ENCODE peak calls at places on chromosomes 12 and 14, in seven cellular contexts. One of them, this sample, is unnamed.

GRCh38 chr12:130372936-130373335 is 35.2 kb downstream of the PIWIL1 start:
- DNase-seq in H1: no peak
- DNase-seq in GM12892: no peak
- DNase-seq in K562: no peak
- DNase-seq in SK-N-SH: no peak
- DNase-seq in HepG2: no peak
- DNase-seq in GM12878: no peak
- DNase-seq in this sample: no peak

GRCh38 chr14:86481105-86481504 is 951.2 kb downstream of the FLRT2 start:
- DNase-seq in H1: no peak
- DNase-seq in GM12892: no peak
- DNase-seq in K562: no peak
- DNase-seq in SK-N-SH: no peak
- DNase-seq in HepG2: no peak
- DNase-seq in GM12878: no peak
- DNase-seq in this sample: no peak

GRCh38 chr14:21528381-21529348 is 2.5 kb upstream of the SALL2 start:
- DNase-seq in H1: no peak
- DNase-seq in GM12892: no peak
- DNase-seq in K562: peak; percentile 70
- DNase-seq in SK-N-SH: no peak
- DNase-seq in HepG2: peak; percentile 93
- DNase-seq in GM12878: no peak
- DNase-seq in this sample: no peak

GRCh38 chr12:104578453-104578852 is 121.7 kb downstream of the CHST11 start:
- DNase-seq in H1: no peak
- DNase-seq in GM12892: no peak
- DNase-seq in K562: peak; percentile 70
- DNase-seq in SK-N-SH: no peak
- DNase-seq in HepG2: no peak
- DNase-seq in GM12878: no peak
- DNase-seq in this sample: no peak

GRCh38 chr12:106434521-106434920 is 77.0 kb downstream of the POLR3B start:
- DNase-seq in H1: no peak
- DNase-seq in GM12892: no peak
- DNase-seq in K562: no peak
- DNase-seq in SK-N-SH: no peak
- DNase-seq in HepG2: no peak
- DNase-seq in GM12878: no peak
- DNase-seq in this sample: no peak

GRCh38 chr14:65910108-65910507 is 497.6 kb downstream of the FUT8 start:
- DNase-seq in H1: no peak
- DNase-seq in GM12892: no peak
- DNase-seq in K562: no peak
- DNase-seq in SK-N-SH: no peak
- DNase-seq in HepG2: no peak
- DNase-seq in GM12878: no peak
- DNase-seq in this sample: no peak

GRCh38 chr14:24456980-24457379 is 14.4 kb upstream of the SDR39U1 start:
- DNase-seq in H1: no peak
- DNase-seq in GM12892: no peak
- DNase-seq in K562: no peak
- DNase-seq in SK-N-SH: no peak
- DNase-seq in HepG2: no peak
- DNase-seq in GM12878: no peak
- DNase-seq in this sample: no peak

GRCh38 chr12:94183702-94184379 is 35.5 kb downstream of the PLXNC1 start:
- DNase-seq in H1: no peak
- DNase-seq in GM12892: no peak
- DNase-seq in K562: no peak
- DNase-seq in SK-N-SH: no peak
- DNase-seq in HepG2: peak; percentile 97
- DNase-seq in GM12878: no peak
- DNase-seq in this sample: no peak

GRCh38 chr12:243381-243780 is 19.3 kb downstream of the SLC6A13 start:
- DNase-seq in H1: peak; percentile 10
- DNase-seq in GM12892: no peak
- DNase-seq in K562: no peak
- DNase-seq in SK-N-SH: no peak
- DNase-seq in HepG2: no peak
- DNase-seq in GM12878: no peak
- DNase-seq in this sample: no peak

GRCh38 chr12:127363392-127363791 is 903.6 kb upstream of the TMEM132C start:
- DNase-seq in H1: peak; percentile 60
- DNase-seq in GM12892: no peak
- DNase-seq in K562: peak; percentile 47
- DNase-seq in SK-N-SH: no peak
- DNase-seq in HepG2: no peak
- DNase-seq in GM12878: no peak
- DNase-seq in this sample: no peak

GRCh38 chr12:121278450-121279375 is 17.8 kb downstream of the CAMKK2 start:
- DNase-seq in H1: no peak
- DNase-seq in GM12892: no peak
- DNase-seq in K562: no peak
- DNase-seq in SK-N-SH: peak; percentile 62
- DNase-seq in HepG2: no peak
- DNase-seq in GM12878: no peak
- DNase-seq in this sample: no peak

GRCh38 chr12:16600525-16600924 is 5.4 kb downstream of the LMO3 start:
- DNase-seq in H1: no peak
- DNase-seq in GM12892: no peak
- DNase-seq in K562: no peak
- DNase-seq in SK-N-SH: no peak
- DNase-seq in HepG2: no peak
- DNase-seq in GM12878: no peak
- DNase-seq in this sample: no peak

GRCh38 chr14:75342762-75343599 is 64.4 kb downstream of the FOS start:
- DNase-seq in H1: no peak
- DNase-seq in GM12892: no peak
- DNase-seq in K562: no peak
- DNase-seq in SK-N-SH: no peak
- DNase-seq in HepG2: no peak
- DNase-seq in GM12878: peak; percentile 57
- DNase-seq in this sample: no peak

GRCh38 chr14:31927348-31927826 is 149.7 kb upstream of the ARHGAP5 start:
- DNase-seq in H1: no peak
- DNase-seq in GM12892: no peak
- DNase-seq in K562: no peak
- DNase-seq in SK-N-SH: no peak
- DNase-seq in HepG2: peak; percentile 44
- DNase-seq in GM12878: no peak
- DNase-seq in this sample: no peak

GRCh38 chr14:103121161-103121845 is 2.0 kb upstream of the TNFAIP2 start:
- DNase-seq in H1: no peak
- DNase-seq in GM12892: no peak
- DNase-seq in K562: no peak
- DNase-seq in SK-N-SH: no peak
- DNase-seq in HepG2: no peak
- DNase-seq in GM12878: no peak
- DNase-seq in this sample: no peak

GRCh38 chr12:70120970-70121369 is 122.3 kb upstream of the CNOT2 start:
- DNase-seq in H1: no peak
- DNase-seq in GM12892: no peak
- DNase-seq in K562: no peak
- DNase-seq in SK-N-SH: peak; percentile 75
- DNase-seq in HepG2: no peak
- DNase-seq in GM12878: no peak
- DNase-seq in this sample: no peak

GRCh38 chr14:79136437-79137430 is 966.6 kb downstream of the NRXN3 start:
- DNase-seq in H1: no peak
- DNase-seq in GM12892: no peak
- DNase-seq in K562: no peak
- DNase-seq in SK-N-SH: no peak
- DNase-seq in HepG2: no peak
- DNase-seq in GM12878: no peak
- DNase-seq in this sample: no peak

GRCh38 chr14:61320806-61321384 is 484 bp upstream of the PRKCH start:
- DNase-seq in H1: no peak
- DNase-seq in GM12892: no peak
- DNase-seq in K562: no peak
- DNase-seq in SK-N-SH: peak; percentile 14
- DNase-seq in HepG2: no peak
- DNase-seq in GM12878: no peak
- DNase-seq in this sample: no peak

GRCh38 chr12:49930515-49931288 is 19.8 kb upstream of the AQP2 start:
- DNase-seq in H1: no peak
- DNase-seq in GM12892: no peak
- DNase-seq in K562: no peak
- DNase-seq in SK-N-SH: no peak
- DNase-seq in HepG2: no peak
- DNase-seq in GM12878: no peak
- DNase-seq in this sample: no peak

GRCh38 chr14:50875359-50876090 is 3.7 kb downstream of the ABHD12B start:
- DNase-seq in H1: no peak
- DNase-seq in GM12892: no peak
- DNase-seq in K562: no peak
- DNase-seq in SK-N-SH: no peak
- DNase-seq in HepG2: peak; percentile 96
- DNase-seq in GM12878: peak; percentile 78
- DNase-seq in this sample: peak; percentile 42

GRCh38 chr12:16509411-16509810 is 96.6 kb downstream of the LMO3 start:
- DNase-seq in H1: no peak
- DNase-seq in GM12892: no peak
- DNase-seq in K562: no peak
- DNase-seq in SK-N-SH: no peak
- DNase-seq in HepG2: no peak
- DNase-seq in GM12878: no peak
- DNase-seq in this sample: no peak

GRCh38 chr12:130303781-130304180 is 33.9 kb upstream of the PIWIL1 start:
- DNase-seq in H1: no peak
- DNase-seq in GM12892: no peak
- DNase-seq in K562: no peak
- DNase-seq in SK-N-SH: no peak
- DNase-seq in HepG2: no peak
- DNase-seq in GM12878: no peak
- DNase-seq in this sample: no peak

GRCh38 chr12:120970310-120970709 is 8.0 kb upstream of the HNF1A start:
- DNase-seq in H1: no peak
- DNase-seq in GM12892: no peak
- DNase-seq in K562: no peak
- DNase-seq in SK-N-SH: no peak
- DNase-seq in HepG2: no peak
- DNase-seq in GM12878: no peak
- DNase-seq in this sample: no peak

GRCh38 chr14:42214981-42215491 is 608.4 kb downstream of the LRFN5 start:
- DNase-seq in H1: no peak
- DNase-seq in GM12892: no peak
- DNase-seq in K562: no peak
- DNase-seq in SK-N-SH: no peak
- DNase-seq in HepG2: no peak
- DNase-seq in GM12878: no peak
- DNase-seq in this sample: no peak

GRCh38 chr12:121949643-121950397 is 31.4 kb downstream of the CFAP251 start:
- DNase-seq in H1: no peak
- DNase-seq in GM12892: no peak
- DNase-seq in K562: no peak
- DNase-seq in SK-N-SH: no peak
- DNase-seq in HepG2: peak; percentile 82
- DNase-seq in GM12878: no peak
- DNase-seq in this sample: no peak

GRCh38 chr14:63563370-63564026 is 20.3 kb upstream of the PPP2R5E start:
- DNase-seq in H1: no peak
- DNase-seq in GM12892: no peak
- DNase-seq in K562: peak; percentile 13
- DNase-seq in SK-N-SH: peak; percentile 46
- DNase-seq in HepG2: no peak
- DNase-seq in GM12878: no peak
- DNase-seq in this sample: no peak
- TF ChIP-seq TAF1 in H1: no peak
- TF ChIP-seq TAF1 in GM12892: no peak
- TF ChIP-seq TAF1 in K562: no peak
- TF ChIP-seq TAF1 in SK-N-SH: no peak
- TF ChIP-seq TAF1 in HepG2: no peak
- TF ChIP-seq TAF1 in GM12878: no peak
- TF ChIP-seq TAF1 in this sample: no peak

DNA sequence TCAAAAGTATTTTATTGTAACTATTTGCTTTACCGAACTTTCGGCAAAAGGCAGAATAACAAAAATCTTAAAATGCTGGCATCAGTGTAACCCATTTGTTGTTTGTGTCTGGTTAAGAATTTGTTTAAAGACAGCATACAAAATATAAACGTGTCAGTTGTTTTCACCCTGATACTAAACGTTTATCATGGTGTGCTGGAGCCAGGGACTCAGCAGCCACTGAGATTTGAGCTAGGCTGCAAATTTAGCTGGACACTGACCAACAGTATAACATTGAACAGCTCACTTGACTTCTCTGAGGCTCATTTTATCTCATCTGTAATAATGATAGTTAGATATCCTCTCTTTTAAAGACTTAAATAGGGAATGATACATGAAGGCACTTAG is 183.7 kb downstream of the TMTC3 start:
- DNase-seq in H1: no peak
- DNase-seq in GM12892: no peak
- DNase-seq in K562: no peak
- DNase-seq in SK-N-SH: no peak
- DNase-seq in HepG2: no peak
- DNase-seq in GM12878: no peak
- DNase-seq in this sample: no peak
- TF ChIP-seq TAF1 in H1: no peak
- TF ChIP-seq TAF1 in GM12892: no peak
- TF ChIP-seq TAF1 in K562: no peak
- TF ChIP-seq TAF1 in SK-N-SH: no peak
- TF ChIP-seq TAF1 in HepG2: no peak
- TF ChIP-seq TAF1 in GM12878: no peak
- TF ChIP-seq TAF1 in this sample: no peak

GRCh38 chr12:65434737-65435136 is 156.3 kb downstream of the MSRB3 start:
- DNase-seq in H1: no peak
- DNase-seq in GM12892: no peak
- DNase-seq in K562: no peak
- DNase-seq in SK-N-SH: no peak
- DNase-seq in HepG2: no peak
- DNase-seq in GM12878: no peak
- DNase-seq in this sample: no peak
- TF ChIP-seq TAF1 in H1: no peak
- TF ChIP-seq TAF1 in GM12892: no peak
- TF ChIP-seq TAF1 in K562: no peak
- TF ChIP-seq TAF1 in SK-N-SH: no peak
- TF ChIP-seq TAF1 in HepG2: no peak
- TF ChIP-seq TAF1 in GM12878: no peak
- TF ChIP-seq TAF1 in this sample: no peak

DNA sequence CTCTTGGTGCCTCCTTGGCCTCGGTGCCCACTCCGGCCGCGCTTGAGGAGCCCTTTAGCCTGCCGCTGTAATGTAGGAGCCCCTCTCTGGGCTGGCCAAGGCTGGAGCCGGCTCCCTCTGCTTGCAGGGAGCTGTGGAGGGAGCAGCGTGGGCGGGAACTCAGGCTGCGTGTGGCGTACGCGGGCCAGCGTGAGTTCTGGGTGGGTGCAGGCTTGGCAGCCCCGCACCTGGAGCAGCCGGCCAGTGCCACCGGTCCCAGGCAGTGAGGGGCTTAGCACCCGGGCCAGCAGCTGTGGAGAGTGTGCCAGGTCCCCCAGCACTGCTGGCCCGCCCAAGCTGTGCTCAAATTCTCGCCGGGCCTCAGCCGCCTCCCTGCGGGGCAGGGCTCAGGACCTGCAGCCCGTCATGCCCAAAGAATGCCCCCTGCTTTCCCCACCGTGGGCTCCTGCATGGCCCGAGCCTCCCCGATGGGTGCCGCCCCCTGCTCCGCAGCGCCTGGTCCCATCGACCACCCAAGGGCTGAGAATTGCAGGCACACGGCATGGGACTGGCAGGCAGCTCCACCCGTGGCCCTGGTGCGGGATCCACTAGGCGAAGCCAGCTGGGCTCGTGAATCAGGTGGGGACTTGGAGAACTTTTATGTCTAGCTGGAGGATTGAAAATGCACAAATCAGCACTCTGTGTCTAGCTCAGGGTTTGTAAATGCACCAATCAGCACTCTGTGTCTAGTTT is 129.2 kb downstream of the PAWR start:
- DNase-seq in H1: no peak
- DNase-seq in GM12892: no peak
- DNase-seq in K562: no peak
- DNase-seq in SK-N-SH: no peak
- DNase-seq in HepG2: no peak
- DNase-seq in GM12878: no peak
- DNase-seq in this sample: no peak
- TF ChIP-seq TAF1 in H1: no peak
- TF ChIP-seq TAF1 in GM12892: no peak
- TF ChIP-seq TAF1 in K562: no peak
- TF ChIP-seq TAF1 in SK-N-SH: no peak
- TF ChIP-seq TAF1 in HepG2: no peak
- TF ChIP-seq TAF1 in GM12878: no peak
- TF ChIP-seq TAF1 in this sample: no peak